ENCODE peak calls at places on chromosomes 12 and 14, in nine cellular contexts. D is naive thymus-derived CD8-positive, alpha-beta T cell; O is aorta; I is Right ventricle myocardium inferior; S is natural killer cell; V is T-cell; K is left ventricle myocardium superior; W is RWPE2; J is thoracic aorta. R is an unnamed sample.

GRCh38 chr14:21735200-21735599 is 61.6 kb upstream of the OR4E1 start:
- ATAC-seq in D (no peak), O (no peak), I (no peak), S (no peak), V (no peak), K (no peak), W (no peak), J (no peak), R (no peak)

GRCh38 chr12:76785407-76785806 is 21.5 kb downstream of the ZDHHC17 start:
- ATAC-seq in D (no peak), O (no peak), I (no peak), S (no peak), V (no peak), K (no peak), W (no peak), J (no peak), R (no peak)

GRCh38 chr14:60215127-60215444 is 33.9 kb upstream of the PPM1A start:
- ATAC-seq in D (no peak), O (no peak), I (peak), S (no peak), V (no peak), K (peak), W (no peak), J (no peak), R (peak)

GRCh38 chr12:23987032-23987431 is 37.6 kb upstream of the SOX5 start:
- ATAC-seq in D (no peak), O (no peak), I (no peak), S (no peak), V (no peak), K (no peak), W (no peak), J (no peak), R (no peak)

GRCh38 chr14:100838493-100839440 is 12.8 kb downstream of the MEG3 start:
- ATAC-seq in D (no peak), O (no peak), I (no peak), S (no peak), V (no peak), K (no peak), W (no peak), J (no peak), R (no peak)

GRCh38 chr12:127509066-127509778 is 757.7 kb upstream of the TMEM132C start:
- ATAC-seq in D (no peak), O (no peak), I (no peak), S (no peak), V (no peak), K (no peak), W (peak), J (no peak), R (no peak)

GRCh38 chr14:93006484-93007128 is 83.7 kb downstream of the CHGA start:
- ATAC-seq in D (no peak), O (no peak), I (no peak), S (no peak), V (no peak), K (peak), W (no peak), J (no peak), R (no peak)

GRCh38 chr12:120264511-120265202 is 873 bp downstream of the PXN start:
- ATAC-seq in D (peak), O (peak), I (no peak), S (no peak), V (peak), K (peak), W (peak), J (no peak), R (peak)

GRCh38 chr12:109130755-109131521 is 14.6 kb downstream of the ACACB start:
- ATAC-seq in D (no peak), O (peak), I (peak), S (no peak), V (no peak), K (peak), W (no peak), J (peak), R (peak)

GRCh38 chr12:117093431-117093830 is 5.8 kb downstream of the TESC start:
- ATAC-seq in D (no peak), O (no peak), I (no peak), S (no peak), V (no peak), K (no peak), W (no peak), J (no peak), R (no peak)

GRCh38 chr14:101761881-101762529 is 496 bp downstream of the PPP2R5C start:
- ATAC-seq in D (peak), O (no peak), I (no peak), S (no peak), V (no peak), K (no peak), W (no peak), J (no peak), R (no peak)

R was measured in SK-N-SH treated with all-trans-retinoic acid at 6 μM for 48 hours.